ENCODE peak calls at places on chromosome 6, in ten cellular contexts. S, J, P, Q, Y, O, G, C, A and E are unnamed samples.

GRCh38 chr6:85449388-85449817 is 480 bp upstream of the NT5E start:
- DNase-seq in S (peak), C (peak), J (peak), A (peak), Q (peak), O (peak), Y (no peak), G (no peak), P (no peak), E (peak)

GRCh38 chr6:161379828-161380598 is 106.2 kb upstream of the AGPAT4 start:
- DNase-seq in J (no peak), P (no peak), C (peak), Y (no peak), S (no peak), G (no peak), Q (no peak), A (no peak), O (peak), E (no peak)

GRCh38 chr6:170230520-170231390 is 60.1 kb downstream of the DLL1 start:
- DNase-seq in G (no peak), J (no peak), A (no peak), S (no peak), Y (peak), Q (no peak), O (no peak), C (no peak), P (no peak), E (no peak)

GRCh38 chr6:28141500-28142329 is at the start of gene ZKSCAN8:
- DNase-seq in C (peak), G (peak), O (peak), A (peak), S (peak), J (peak), P (peak), Y (peak), Q (peak), E (peak)

GRCh38 chr6:116446399-116446798 is 14.8 kb upstream of the CALHM6 start:
- DNase-seq in O (no peak), Q (no peak), S (no peak), P (no peak), C (no peak), G (no peak), A (no peak), Y (no peak), J (peak), E (peak)

GRCh38 chr6:17703256-17703694 is 3.5 kb downstream of the NUP153 start:
- DNase-seq in O (peak), Y (no peak), G (no peak), C (peak), J (peak), A (peak), S (no peak), P (no peak), Q (peak), E (peak)

GRCh38 chr6:30682181-30683117 is 4.0 kb downstream of the PPP1R18 start:
- DNase-seq in Q (peak), J (peak), S (peak), P (peak), Y (no peak), A (peak), C (peak), G (peak), O (peak), E (peak)

GRCh38 chr6:33160728-33161323 is 31.4 kb downstream of the COL11A2 start:
- DNase-seq in C (peak), S (no peak), O (peak), Q (no peak), J (peak), G (no peak), P (peak), A (no peak), Y (peak), E (peak)

GRCh38 chr6:155142902-155143609 is 120.8 kb upstream of the CLDN20 start:
- DNase-seq in O (peak), S (no peak), Q (no peak), C (peak), A (no peak), G (no peak), P (no peak), Y (no peak), J (no peak), E (no peak)

GRCh38 chr6:71855406-71855805 is 30.9 kb upstream of the RIMS1 start:
- DNase-seq in J (no peak), O (no peak), C (no peak), Q (no peak), Y (no peak), G (no peak), S (no peak), A (no peak), P (no peak), E (peak)

GRCh38 chr6:139392834-139393233 is 18.4 kb upstream of the CITED2 start:
- DNase-seq in G (no peak), A (no peak), P (no peak), J (peak), S (no peak), C (no peak), O (no peak), Y (no peak), Q (no peak), E (peak)

GRCh38 chr6:13488015-13488895 is 855 bp upstream of the GFOD1 start:
- DNase-seq in C (peak), A (peak), Q (peak), P (peak), J (no peak), Y (peak), G (no peak), O (peak), S (no peak), E (no peak)

GRCh38 chr6:21931641-21932335 is 338.2 kb downstream of the SOX4 start:
- DNase-seq in Y (no peak), O (peak), G (no peak), S (no peak), J (peak), C (peak), P (no peak), A (no peak), Q (no peak), E (peak)

GRCh38 chr6:3202999-3203696 is 24.3 kb downstream of the TUBB2B start:
- DNase-seq in J (no peak), S (no peak), C (peak), G (no peak), Q (no peak), O (peak), P (no peak), Y (no peak), A (no peak), E (peak)

GRCh38 chr6:37965964-37966676 is 146.6 kb downstream of the ZFAND3 start:
- DNase-seq in Q (no peak), Y (no peak), G (no peak), J (peak), C (no peak), O (peak), S (no peak), A (no peak), P (no peak), E (peak)

GRCh38 chr6:126039284-126039683 is 52.9 kb downstream of the TRMT11 start:
- DNase-seq in C (peak), P (no peak), J (peak), G (no peak), S (no peak), A (no peak), Q (no peak), Y (no peak), O (peak), E (peak)

GRCh38 chr6:128363020-128363419 is 157.4 kb downstream of the PTPRK start:
- DNase-seq in Q (no peak), S (no peak), P (no peak), C (no peak), Y (no peak), J (no peak), O (no peak), A (no peak), G (no peak), E (no peak)

GRCh38 chr6:129050086-129050485 is 167.1 kb downstream of the LAMA2 start:
- DNase-seq in G (no peak), S (no peak), Y (no peak), P (no peak), O (no peak), J (peak), Q (no peak), A (no peak), C (no peak), E (peak)

GRCh38 chr6:154404791-154405400 is 48.3 kb upstream of the IPCEF1 start:
- DNase-seq in S (no peak), J (no peak), Q (no peak), Y (no peak), G (no peak), P (no peak), A (no peak), O (peak), C (peak), E (peak)

GRCh38 chr6:79077680-79078056 is 386 bp downstream of the PHIP start:
- DNase-seq in G (peak), O (no peak), A (peak), J (no peak), Y (peak), C (no peak), Q (peak), P (peak), S (peak), E (no peak)

GRCh38 chr6:113873043-113873667 is 16.0 kb downstream of the MARCKS start:
- DNase-seq in A (no peak), P (peak), G (peak), Q (peak), J (no peak), C (no peak), S (peak), O (no peak), Y (no peak), E (no peak)

GRCh38 chr6:26599134-26599533 is 2.4 kb downstream of the ABT1 start:
- DNase-seq in J (no peak), G (no peak), P (no peak), Q (no peak), C (no peak), Y (no peak), O (no peak), S (no peak), A (no peak), E (no peak)

GRCh38 chr6:32972353-32973143 is 4.2 kb downstream of the BRD2 start:
- DNase-seq in O (no peak), G (peak), J (no peak), C (no peak), P (peak), Q (no peak), S (peak), A (peak), Y (no peak), E (no peak)

GRCh38 chr6:134177753-134178229 is 125.4 kb upstream of the SLC2A12 start:
- DNase-seq in J (no peak), S (no peak), Q (no peak), G (peak), Y (no peak), C (peak), P (no peak), O (peak), A (no peak), E (peak)

GRCh38 chr6:144351338-144351737 is 66.2 kb downstream of the UTRN start:
- DNase-seq in Y (no peak), Q (no peak), P (no peak), G (no peak), S (no peak), A (no peak), C (no peak), J (no peak), O (no peak), E (no peak)

GRCh38 chr6:722608-723007 is 29.7 kb upstream of the EXOC2 start:
- DNase-seq in S (no peak), A (no peak), Y (no peak), Q (no peak), J (no peak), O (peak), C (peak), P (no peak), G (no peak), E (peak)

GRCh38 chr6:7579850-7580249 is 10.1 kb upstream of the SNRNP48 start:
- DNase-seq in Q (no peak), C (no peak), G (no peak), P (no peak), J (no peak), O (no peak), S (no peak), Y (no peak), A (no peak), E (no peak)

GRCh38 chr6:1190361-1190760 is 121.5 kb upstream of the FOXQ1 start:
- DNase-seq in J (peak), O (peak), G (no peak), S (peak), P (no peak), Q (no peak), A (no peak), Y (no peak), C (peak), E (peak)

GRCh38 chr6:142223938-142224337 is 76.9 kb downstream of the VTA1 start:
- DNase-seq in Q (no peak), Y (no peak), G (no peak), C (no peak), A (no peak), J (no peak), S (no peak), P (no peak), O (no peak), E (no peak)

GRCh38 chr6:52570291-52570700 is 6.6 kb downstream of the TRAM2 start:
- DNase-seq in Y (no peak), O (peak), Q (peak), A (no peak), J (no peak), G (no peak), S (no peak), P (no peak), C (peak), E (peak)

GRCh38 chr6:53347921-53348435 is 772 bp downstream of the ELOVL5 start:
- DNase-seq in J (no peak), O (peak), C (peak), S (no peak), P (peak), G (no peak), Q (peak), Y (peak), A (peak), E (peak)

GRCh38 chr6:128179890-128180440 is 279.1 kb upstream of the THEMIS start:
- DNase-seq in S (no peak), C (peak), G (no peak), O (no peak), Y (no peak), Q (no peak), P (no peak), A (no peak), J (no peak), E (no peak)

GRCh38 chr6:64932486-64932885 is 774.5 kb downstream of the EYS start:
- DNase-seq in O (no peak), Q (no peak), P (no peak), S (no peak), A (no peak), C (no peak), G (no peak), Y (no peak), J (peak), E (no peak)

GRCh38 chr6:149026530-149026942 is 279.7 kb downstream of the UST start:
- DNase-seq in A (peak), C (peak), G (no peak), O (peak), P (no peak), S (no peak), J (peak), Y (no peak), Q (no peak), E (peak)
- TF ChIP-seq CTCF in A (peak), C (peak), G (peak), O (peak), P (peak), S (peak), J (peak), Y (no peak), Q (peak), E (peak)

GRCh38 chr6:158347335-158347734 is 35.1 kb downstream of the TULP4 start:
- DNase-seq in Y (no peak), J (no peak), Q (no peak), A (no peak), S (no peak), C (no peak), G (no peak), O (no peak), P (no peak), E (no peak)

GRCh38 chr6:158340252-158340651 is 28.0 kb downstream of the TULP4 start:
- DNase-seq in J (no peak), S (no peak), G (no peak), Y (no peak), A (no peak), C (no peak), P (no peak), O (no peak), Q (no peak), E (no peak)

GRCh38 chr6:158344534-158344933 is 32.3 kb downstream of the TULP4 start:
- DNase-seq in G (no peak), J (no peak), A (no peak), Q (no peak), O (no peak), Y (no peak), S (no peak), C (no peak), P (no peak), E (no peak)
- TF ChIP-seq CTCF in G (no peak), J (no peak), A (no peak), Q (no peak), O (no peak), Y (no peak), S (no peak), C (no peak), P (no peak), E (no peak)

GRCh38 chr6:72858204-72858603 is 236.3 kb downstream of the KCNQ5 start:
- DNase-seq in O (no peak), Q (no peak), G (no peak), A (no peak), Y (no peak), J (no peak), C (no peak), P (no peak), S (no peak), E (no peak)

GRCh38 chr6:72864236-72864635 is 242.4 kb downstream of the KCNQ5 start:
- DNase-seq in C (no peak), S (no peak), G (no peak), Y (no peak), O (no peak), Q (no peak), J (no peak), P (no peak), A (no peak), E (no peak)

GRCh38 chr6:72863106-72863505 is 241.2 kb downstream of the KCNQ5 start:
- DNase-seq in Q (no peak), Y (no peak), J (no peak), P (no peak), C (no peak), G (no peak), S (no peak), A (no peak), O (no peak), E (no peak)

GRCh38 chr6:72861935-72862432 is 240.1 kb downstream of the KCNQ5 start:
- DNase-seq in O (peak), P (no peak), S (no peak), Q (no peak), A (no peak), Y (no peak), G (no peak), J (peak), C (peak), E (peak)

GRCh38 chr6:72861059-72861458 is 239.2 kb downstream of the KCNQ5 start:
- DNase-seq in J (no peak), O (peak), G (no peak), S (no peak), Q (no peak), A (no peak), P (no peak), C (no peak), Y (no peak), E (no peak)
- TF ChIP-seq CTCF in J (no peak), O (no peak), G (no peak), S (no peak), Q (no peak), A (no peak), P (no peak), C (no peak), Y (no peak), E (no peak)

GRCh38 chr6:36131517-36132220 is 1.4 kb downstream of the MAPK13 start:
- DNase-seq in G (no peak), Q (no peak), O (peak), C (peak), A (peak), J (peak), P (no peak), Y (no peak), S (no peak), E (peak)

GRCh38 chr6:36128793-36129192 is 1.5 kb upstream of the MAPK13 start:
- DNase-seq in C (no peak), Y (no peak), O (no peak), S (no peak), G (no peak), J (no peak), A (no peak), Q (no peak), P (no peak), E (no peak)

GRCh38 chr6:36132221-36132895 is 2.0 kb downstream of the MAPK13 start:
- DNase-seq in P (no peak), C (no peak), Y (no peak), O (no peak), Q (no peak), S (no peak), A (no peak), G (no peak), J (no peak), E (no peak)

GRCh38 chr6:36129889-36130671 is at the start of gene MAPK13:
- DNase-seq in Y (no peak), C (no peak), G (no peak), A (no peak), S (no peak), O (peak), P (peak), Q (no peak), J (no peak), E (no peak)

DNA sequence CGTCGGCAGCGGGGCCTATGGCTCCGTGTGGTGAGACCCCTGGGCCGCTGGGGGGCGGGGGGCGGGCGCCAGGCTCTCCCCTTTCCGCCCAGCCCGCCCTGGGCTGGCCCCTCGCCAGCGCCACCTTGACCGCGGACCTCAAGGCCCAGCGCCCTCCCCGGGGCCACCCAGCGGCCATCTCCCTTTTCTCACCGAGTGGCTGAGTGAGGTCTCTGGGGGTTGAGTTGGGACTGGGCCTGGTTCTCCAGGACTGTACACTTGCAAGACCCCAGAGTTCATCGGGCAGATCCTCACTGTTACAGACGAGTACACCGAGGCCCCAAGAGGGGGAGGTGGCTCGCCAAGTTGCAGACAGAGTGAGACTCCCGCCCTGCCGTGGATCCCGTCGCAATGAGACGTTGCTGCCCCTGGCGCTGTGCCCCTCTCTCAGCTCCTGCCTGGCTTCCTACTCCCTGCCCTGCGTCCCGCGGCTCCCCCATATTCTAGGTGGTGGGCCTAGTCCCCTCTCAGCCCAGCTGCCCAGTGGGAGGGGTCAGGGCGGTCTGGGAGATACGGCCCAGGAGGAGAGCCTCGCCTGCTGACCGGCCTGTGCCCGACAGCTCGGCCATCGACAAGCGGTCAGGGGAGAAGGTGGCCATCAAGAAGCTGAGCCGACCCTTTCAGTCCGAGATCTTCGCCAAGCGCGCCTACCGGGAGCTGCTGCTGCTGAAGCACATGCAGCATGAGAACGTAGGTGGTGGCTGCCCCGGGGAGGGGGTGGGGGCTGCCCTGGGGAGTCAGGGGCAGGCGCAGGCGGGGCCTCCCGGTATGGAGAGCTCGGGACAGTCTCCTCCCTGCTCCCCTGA is 581 bp downstream of the MAPK13 start:
- DNase-seq in S (no peak), J (no peak), C (no peak), Q (no peak), Y (no peak), G (no peak), A (peak), P (peak), O (no peak), E (no peak)
- TF ChIP-seq CTCF in S (no peak), J (peak), C (no peak), Q (no peak), Y (no peak), G (peak), A (no peak), P (no peak), O (no peak), E (peak)

DNA sequence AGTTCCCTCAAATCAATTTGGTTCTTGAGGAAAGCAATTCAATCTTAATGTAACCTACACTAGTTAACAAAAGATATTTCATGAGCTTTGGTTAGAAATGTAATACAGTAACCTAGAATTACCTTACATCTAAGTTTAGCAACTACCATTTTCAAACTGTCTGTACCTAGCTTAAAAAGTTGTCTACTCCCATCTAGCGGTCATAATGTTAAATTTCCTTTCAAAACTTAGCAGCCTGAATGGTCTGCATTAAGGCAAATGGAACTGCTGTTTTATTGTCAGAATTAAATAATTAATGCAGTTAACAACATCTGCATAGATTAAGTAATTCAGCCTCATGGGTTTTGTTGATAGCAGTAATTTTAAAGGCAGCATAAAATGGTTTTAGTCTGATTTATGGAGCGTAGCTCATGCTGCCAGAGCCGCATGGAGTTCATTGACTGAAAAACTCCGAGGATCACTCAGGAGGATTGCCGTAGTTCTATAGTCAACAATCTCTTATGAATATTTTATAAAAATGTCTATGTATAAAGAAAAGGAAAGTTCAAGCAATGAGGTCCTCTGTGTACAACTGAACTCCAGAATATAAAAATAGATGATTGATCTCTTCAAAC is 485.4 kb upstream of the MANEA start:
- DNase-seq in P (no peak), A (no peak), J (peak), O (peak), Y (no peak), G (no peak), C (peak), S (no peak), Q (no peak), E (peak)
- TF ChIP-seq CTCF in P (peak), A (peak), J (peak), O (peak), Y (peak), G (peak), C (peak), S (peak), Q (peak), E (peak)